ENCODE peak calls at places on chromosomes 5 and 9, in four cellular contexts. A is K562, T is hepatocyte, C is lower lobe of right lung. B is an unnamed sample.

GRCh38 chr9:71514344-71514975 is 253.9 kb downstream of the CEMIP2 start:
- DNase-seq in A (no peak), T (no peak), C (no peak), B (no peak)

GRCh38 chr5:53785924-53786323 is 225.5 kb downstream of the NDUFS4 start:
- DNase-seq in A (no peak), T (no peak), C (no peak), B (no peak)

GRCh38 chr9:13013976-13014375 is 239.2 kb downstream of the LURAP1L start:
- DNase-seq in A (no peak), T (no peak), C (no peak), B (no peak)

GRCh38 chr9:111610851-111611250 is 11.4 kb upstream of the PTGR1 start:
- DNase-seq in A (no peak), T (no peak), C (no peak), B (no peak)

GRCh38 chr5:34497031-34497808 is 158.9 kb upstream of the RAI14 start:
- DNase-seq in A (peak; percentile 47), T (no peak), C (no peak), B (no peak)

GRCh38 chr9:90219548-90220118 is 423.0 kb downstream of the DIRAS2 start:
- DNase-seq in A (peak; percentile 10), T (peak; percentile 50), C (peak; percentile 56), B (no peak)

GRCh38 chr5:31135542-31135941 is 57.9 kb upstream of the CDH6 start:
- DNase-seq in A (no peak), T (no peak), C (no peak), B (no peak)

GRCh38 chr5:87231037-87231808 is 36.5 kb upstream of the RASA1 start:
- DNase-seq in A (no peak), T (no peak), C (no peak), B (no peak)

GRCh38 chr9:33818832-33819500 is 2.0 kb downstream of the UBE2R2 start:
- DNase-seq in A (no peak), T (no peak), C (no peak), B (no peak)

GRCh38 chr9:81207651-81208050 is 481.7 kb downstream of the TLE1 start:
- DNase-seq in A (no peak), T (no peak), C (no peak), B (no peak)

GRCh38 chr5:146732966-146733365 is 145.6 kb downstream of the PPP2R2B start:
- DNase-seq in A (no peak), T (no peak), C (no peak), B (no peak)

GRCh38 chr5:146726891-146727290 is 151.7 kb downstream of the PPP2R2B start:
- DNase-seq in A (no peak), T (no peak), C (no peak), B (no peak)

DNA sequence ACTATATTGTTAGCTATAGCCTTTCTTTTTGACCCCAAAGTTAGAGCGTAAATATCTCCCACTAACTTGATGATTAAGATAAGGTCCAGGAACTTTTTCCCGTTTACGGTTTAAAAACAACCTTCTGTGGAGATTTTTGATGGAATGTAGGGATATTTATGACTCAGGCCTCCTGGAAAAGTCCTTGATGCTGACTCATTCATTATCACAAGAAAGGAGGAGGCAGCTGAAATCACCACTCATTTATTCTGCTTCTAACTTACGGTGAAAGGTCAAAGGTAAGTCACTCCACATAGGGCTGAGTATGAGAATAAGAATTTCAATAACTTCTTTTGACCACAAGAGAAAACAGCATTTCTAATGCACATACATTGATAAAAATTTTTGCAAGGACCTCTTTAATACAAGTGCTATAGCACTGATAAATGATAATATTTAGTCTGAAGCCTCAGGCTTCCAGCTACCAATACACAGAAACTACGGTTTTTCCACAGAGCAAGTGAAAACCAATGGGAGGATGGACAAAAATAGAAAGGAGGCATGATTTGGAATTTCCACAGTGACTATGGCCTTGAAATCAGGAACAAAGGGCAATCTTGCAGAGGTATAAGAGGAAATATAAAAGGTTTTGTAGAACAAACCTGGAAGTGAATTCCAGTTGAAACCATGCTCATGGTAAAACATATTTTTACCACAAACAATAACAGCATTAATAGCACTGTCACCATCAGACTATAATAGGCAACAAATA is 146.5 kb downstream of the PPP2R2B start:
- DNase-seq in A (no peak), T (peak; percentile 39), C (no peak), B (no peak)
- H3K27ac ChIP-seq in A (no peak overlapping the region), T (peak overlapping the region; percentile 44), C (no peak overlapping the region), B (no peak overlapping the region)

GRCh38 chr5:19886123-19886921 is 101.7 kb downstream of the CDH18 start:
- DNase-seq in A (no peak), T (no peak), C (no peak), B (no peak)

GRCh38 chr5:19885040-19885824 is 102.8 kb downstream of the CDH18 start:
- DNase-seq in A (no peak), T (no peak), C (no peak), B (no peak)

GRCh38 chr5:19880430-19880829 is 107.6 kb downstream of the CDH18 start:
- DNase-seq in A (no peak), T (no peak), C (no peak), B (no peak)

DNA sequence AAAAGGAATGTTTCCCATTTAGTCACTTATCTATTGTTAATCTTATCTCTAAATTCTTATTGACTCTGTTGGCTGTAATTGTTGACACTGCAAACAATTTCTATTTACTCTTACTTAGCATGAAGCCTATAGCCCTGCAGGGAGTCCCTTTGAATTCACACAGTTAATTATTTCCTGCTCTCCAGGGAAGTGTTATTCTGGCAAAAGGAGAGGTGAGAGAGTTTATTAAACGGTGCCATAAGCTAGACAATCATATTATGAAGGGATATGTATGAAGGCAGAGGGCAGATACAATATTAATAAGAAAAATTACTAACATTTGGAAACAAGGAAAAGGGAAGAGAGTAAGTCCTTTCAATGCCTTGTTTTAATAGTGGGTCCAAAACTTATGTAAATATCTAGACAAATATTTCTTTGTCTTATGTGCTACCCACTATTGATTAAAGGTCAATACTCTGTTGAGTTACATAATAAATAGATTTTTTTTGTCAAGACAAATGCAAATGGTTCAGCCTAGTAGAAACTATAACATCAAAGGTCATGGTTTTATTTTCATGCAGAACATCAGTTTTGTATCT is 107.1 kb downstream of the CDH18 start:
- DNase-seq in A (no peak), T (peak; percentile 28), C (no peak), B (no peak)
- H3K27ac ChIP-seq in A (no peak overlapping the region), T (no peak overlapping the region), C (no peak overlapping the region), B (no peak overlapping the region)

GRCh38 chr5:56735845-56736641 is 79.3 kb upstream of the MAP3K1 start:
- DNase-seq in A (no peak), T (no peak), C (no peak), B (no peak)
- H3K27ac ChIP-seq in A (no peak overlapping the region), T (no peak overlapping the region), C (peak overlapping the region; percentile 47), B (peak overlapping the region; percentile 75)

DNA sequence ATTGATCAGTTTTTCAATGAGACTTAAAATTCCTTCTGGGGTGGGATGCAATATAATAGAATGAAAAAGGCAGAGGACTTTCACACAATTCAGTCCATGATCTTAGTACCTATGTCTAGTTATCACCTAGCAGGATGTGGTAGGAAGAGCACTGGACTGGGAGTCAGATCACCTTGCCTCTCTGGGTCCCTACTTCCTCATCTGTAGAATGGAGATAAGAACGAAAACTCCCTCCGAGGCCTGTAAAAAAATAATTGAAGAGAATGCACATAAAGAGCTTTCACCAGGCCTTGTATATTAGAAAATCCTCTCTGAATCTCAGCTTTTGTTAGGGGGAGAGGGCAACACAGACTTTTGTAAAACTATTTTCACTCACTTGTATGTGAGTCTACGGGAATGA is 681 bp upstream of the TMEFF1 start:
- DNase-seq in A (peak; percentile 55), T (no peak), C (no peak), B (no peak)
- H3K27ac ChIP-seq in A (no peak overlapping the region), T (no peak overlapping the region), C (no peak overlapping the region), B (no peak overlapping the region)

DNA sequence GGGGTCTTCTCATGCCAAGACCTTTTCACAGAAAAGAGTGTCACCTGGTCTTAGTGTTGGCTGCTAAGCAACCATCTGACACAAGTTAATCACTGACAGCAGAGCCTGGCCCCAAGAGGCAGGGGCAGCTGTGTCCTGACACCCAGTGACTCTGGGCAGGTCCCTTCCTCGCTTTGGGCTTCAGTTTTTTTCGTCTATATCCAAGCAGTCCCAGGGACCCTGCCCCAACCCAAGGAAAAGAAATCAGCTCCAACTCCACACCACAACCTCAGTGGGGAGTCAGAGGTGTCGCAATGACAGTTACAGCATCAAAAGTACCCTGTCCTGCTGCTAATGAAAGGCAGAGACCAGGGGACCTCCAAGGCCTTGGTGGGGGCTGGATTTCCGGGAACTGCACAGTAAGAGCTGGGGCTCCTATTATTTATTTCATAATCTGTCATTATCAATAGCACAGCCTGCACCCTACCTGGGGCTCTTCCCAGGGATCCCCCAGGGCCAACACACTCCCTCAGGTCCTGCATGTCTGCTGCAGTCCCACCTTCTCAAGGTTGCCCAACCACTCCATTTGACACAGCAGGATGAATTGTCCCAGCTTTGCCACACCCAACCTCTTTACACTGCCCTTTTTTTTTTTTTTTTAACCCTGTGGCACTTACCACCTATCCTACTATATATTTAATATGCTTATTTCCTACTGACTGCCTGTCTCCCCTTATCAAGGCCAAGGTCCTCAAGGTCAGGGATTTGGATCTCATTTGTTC is 9.4 kb downstream of the ANKS6 start:
- DNase-seq in A (no peak), T (no peak), C (no peak), B (no peak)
- H3K27ac ChIP-seq in A (no peak overlapping the region), T (peak overlapping the region; percentile 69), C (no peak overlapping the region), B (no peak overlapping the region)

GRCh38 chr9:121301881-121302286 is 33.9 kb downstream of the GSN start:
- DNase-seq in A (no peak), T (no peak), C (peak; percentile 30), B (peak; percentile 40)

GRCh38 chr9:121299467-121300282 is 31.7 kb downstream of the GSN start:
- DNase-seq in A (no peak), T (peak; percentile 61), C (peak; percentile 73), B (peak; percentile 87)

GRCh38 chr9:121299125-121299466 is 31.1 kb downstream of the GSN start:
- DNase-seq in A (no peak), T (peak; percentile 43), C (peak; percentile 61), B (no peak)

GRCh38 chr9:121298689-121299112 is 30.7 kb downstream of the GSN start:
- DNase-seq in A (no peak), T (no peak), C (no peak), B (no peak)

DNA sequence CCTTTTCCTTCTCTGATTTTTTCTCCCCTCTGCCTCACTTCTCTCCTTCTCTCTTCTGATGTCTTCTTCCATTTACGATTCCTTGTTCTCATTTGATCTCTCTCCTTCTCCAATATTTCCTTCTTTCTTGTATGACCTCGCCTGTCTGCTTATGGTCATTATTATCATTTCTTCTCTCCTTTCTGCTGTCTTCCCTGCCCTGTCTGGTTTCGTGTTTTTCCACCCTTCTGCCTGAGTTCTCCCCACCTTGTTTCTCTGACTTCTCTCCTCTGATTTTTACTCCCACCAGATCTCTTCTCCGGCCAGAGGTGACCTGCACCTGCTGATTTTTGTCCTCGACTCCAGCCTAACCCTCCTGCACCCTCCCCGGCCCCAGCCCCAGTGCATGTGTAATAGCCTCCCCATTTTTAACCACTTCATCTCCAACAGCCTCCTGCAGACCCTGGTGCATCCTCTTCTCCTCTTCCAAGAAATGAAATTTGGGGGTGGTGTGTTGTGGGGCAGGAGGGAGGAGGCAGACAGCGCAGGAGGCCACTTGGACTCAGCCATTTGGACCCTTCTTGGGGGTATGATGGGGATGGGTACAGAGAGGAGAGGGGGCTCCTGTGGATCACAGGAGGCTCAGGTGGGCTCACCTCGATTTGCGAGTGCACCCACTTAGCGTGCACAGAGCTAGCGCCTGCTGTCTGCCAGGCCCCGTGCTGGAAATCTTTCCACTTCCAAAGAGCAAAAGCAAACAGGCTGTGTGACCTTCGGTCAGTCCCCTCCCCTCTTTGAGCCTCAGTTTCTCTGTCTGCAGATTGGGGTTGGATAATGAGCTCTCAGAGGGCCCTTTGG is 32.5 kb downstream of the GSN start:
- DNase-seq in A (no peak), T (no peak), C (no peak), B (peak; percentile 31)
- H3K27ac ChIP-seq in A (no peak overlapping the region), T (peak overlapping the region; percentile 75), C (peak overlapping the region; percentile 85), B (peak overlapping the region; percentile 74)

GRCh38 chr5:9265391-9266287 is 280.2 kb downstream of the SEMA5A start:
- DNase-seq in A (no peak), T (peak; percentile 53), C (peak; percentile 71), B (no peak)
- H3K27ac ChIP-seq in A (no peak overlapping the region), T (peak overlapping the region; percentile 46), C (peak overlapping the region; percentile 34), B (no peak overlapping the region)

B was measured in spleen.